ENCODE peak calls at places on chromosomes 16 and 17, in eight cellular contexts. K is NCI-H1417; N is activated T-cell treated with anti-CD3 and anti-CD28 coated beads for 24 hours; O is choroid plexus epithelial cell; Y is GM23338; V is tibial artery; H is activated naive CD4-positive, alpha-beta T cell treated with anti-CD3 and anti-CD28 coated beads, Interleukin-2, amount 10 ng/mL, durations not matched to agents 7 days and 5 days; L is CD8-positive, alpha-beta T cell. M is an unnamed sample.

GRCh38 chr17:67980456-67980855 is 15.8 kb downstream of the C17orf58 start:
- DNase-seq in K (no peak), N (no peak), O (no peak), Y (no peak), V (peak; percentile 31), H (no peak), L (no peak), M (no peak)

GRCh38 chr16:53780051-53780450 is 76.1 kb downstream of the FTO start:
- DNase-seq in K (no peak), N (no peak), O (no peak), Y (no peak), V (no peak), H (no peak), L (no peak), M (no peak)

GRCh38 chr17:8872705-8873426 is 5.4 kb upstream of the PIK3R6 start:
- DNase-seq in K (no peak), N (no peak), O (no peak), Y (no peak), V (no peak), H (no peak), L (no peak), M (no peak)

GRCh38 chr16:15932939-15933338 is 16.5 kb upstream of the ABCC1 start:
- DNase-seq in K (no peak), N (no peak), O (no peak), Y (no peak), V (no peak), H (no peak), L (no peak), M (no peak)

GRCh38 chr16:23523321-23523720 is 13.0 kb upstream of the GGA2 start:
- DNase-seq in K (no peak), N (no peak), O (no peak), Y (no peak), V (no peak), H (no peak), L (no peak), M (no peak)

GRCh38 chr17:80600586-80600985 is 55.9 kb downstream of the RPTOR start:
- DNase-seq in K (no peak), N (no peak), O (no peak), Y (no peak), V (no peak), H (no peak), L (no peak), M (no peak)

GRCh38 chr17:70127221-70127873 is 42.0 kb upstream of the KCNJ2 start:
- DNase-seq in K (no peak), N (no peak), O (no peak), Y (peak; percentile 12), V (no peak), H (no peak), L (no peak), M (no peak)

GRCh38 chr17:82384730-82385429 is 13.3 kb downstream of the UTS2R start:
- DNase-seq in K (peak; percentile 89), N (no peak), O (no peak), Y (peak; percentile 63), V (peak; percentile 85), H (peak; percentile 33), L (no peak), M (peak; percentile 66)

GRCh38 chr17:75361996-75362395 is 43.5 kb downstream of the GRB2 start:
- DNase-seq in K (no peak), N (no peak), O (no peak), Y (no peak), V (no peak), H (no peak), L (no peak), M (no peak)

GRCh38 chr16:88713568-88714419 is 7.5 kb downstream of the CTU2 start:
- DNase-seq in K (no peak), N (no peak), O (no peak), Y (no peak), V (no peak), H (no peak), L (no peak), M (no peak)

GRCh38 chr16:51243836-51244483 is 92.9 kb upstream of the SALL1 start:
- DNase-seq in K (no peak), N (no peak), O (no peak), Y (no peak), V (no peak), H (no peak), L (no peak), M (no peak)

GRCh38 chr16:20744922-20745440 is 3.4 kb upstream of the THUMPD1 start:
- DNase-seq in K (no peak), N (no peak), O (no peak), Y (no peak), V (no peak), H (no peak), L (no peak), M (no peak)

GRCh38 chr17:8468988-8469387 is 33.3 kb downstream of the NDEL1 start:
- DNase-seq in K (no peak), N (no peak), O (no peak), Y (no peak), V (no peak), H (no peak), L (no peak), M (no peak)

GRCh38 chr17:39196191-39196819 is 1.2 kb downstream of the CACNB1 start:
- DNase-seq in K (peak; percentile 23), N (no peak), O (no peak), Y (no peak), V (no peak), H (no peak), L (no peak), M (no peak)

GRCh38 chr16:50525716-50526115 is 22.5 kb upstream of the NKD1 start:
- DNase-seq in K (no peak), N (no peak), O (no peak), Y (no peak), V (no peak), H (no peak), L (no peak), M (peak; percentile 2)

GRCh38 chr16:74865922-74866598 is 91.4 kb upstream of the FA2H start:
- DNase-seq in K (no peak), N (no peak), O (no peak), Y (peak; percentile 83), V (no peak), H (no peak), L (no peak), M (no peak)

GRCh38 chr17:57478433-57478832 is 222.1 kb downstream of the MSI2 start:
- DNase-seq in K (no peak), N (no peak), O (no peak), Y (no peak), V (no peak), H (no peak), L (no peak), M (peak; percentile 61)

GRCh38 chr17:16930571-16931317 is 41.2 kb downstream of the TNFRSF13B start:
- DNase-seq in K (no peak), N (no peak), O (no peak), Y (no peak), V (no peak), H (peak; percentile 19), L (no peak), M (no peak)

GRCh38 chr16:11423315-11424117 is 78.3 kb downstream of the RMI2 start:
- DNase-seq in K (no peak), N (no peak), O (no peak), Y (no peak), V (no peak), H (no peak), L (no peak), M (no peak)

GRCh38 chr17:78315355-78316114 is 44.3 kb downstream of the SOCS3 start:
- DNase-seq in K (peak; percentile 46), N (peak; percentile 43), O (peak; percentile 90), Y (peak; percentile 35), V (peak; percentile 91), H (peak; percentile 51), L (peak; percentile 55), M (peak; percentile 77)

M was measured in heart left ventricle.